ENCODE peak calls at places on chromosomes 4 and X, in nine cellular contexts. One of them, this sample, is unnamed.

GRCh38 chr4:170979736-170980135 is 833.5 kb upstream of the GALNTL6 start:
- DNase-seq in IMR-90: no peak
- DNase-seq in GM12892: no peak
- DNase-seq in uterus: peak
- DNase-seq in ovary: peak
- DNase-seq in A549: peak
- DNase-seq in lower leg skin: no peak
- DNase-seq in body of pancreas: no peak
- DNase-seq in transverse colon: no peak
- DNase-seq in this sample: no peak

GRCh38 chrX:54825716-54826428 is 18.3 kb downstream of the MAGED2 start:
- DNase-seq in IMR-90: peak
- DNase-seq in GM12892: no peak
- DNase-seq in uterus: no peak
- DNase-seq in ovary: no peak
- DNase-seq in A549: peak
- DNase-seq in lower leg skin: no peak
- DNase-seq in body of pancreas: no peak
- DNase-seq in transverse colon: no peak
- DNase-seq in this sample: no peak

GRCh38 chr4:69485130-69485529 is 10.6 kb downstream of the UGT2B4 start:
- DNase-seq in IMR-90: no peak
- DNase-seq in GM12892: no peak
- DNase-seq in uterus: no peak
- DNase-seq in ovary: no peak
- DNase-seq in A549: no peak
- DNase-seq in lower leg skin: no peak
- DNase-seq in body of pancreas: no peak
- DNase-seq in transverse colon: no peak
- DNase-seq in this sample: no peak

GRCh38 chr4:8546766-8547107 is 33.5 kb upstream of the GPR78 start:
- DNase-seq in IMR-90: no peak
- DNase-seq in GM12892: no peak
- DNase-seq in uterus: no peak
- DNase-seq in ovary: no peak
- DNase-seq in A549: no peak
- DNase-seq in lower leg skin: no peak
- DNase-seq in body of pancreas: no peak
- DNase-seq in transverse colon: no peak
- DNase-seq in this sample: no peak

GRCh38 chrX:140712413-140713173 is 3.0 kb downstream of the LINC00632 start:
- DNase-seq in IMR-90: peak
- DNase-seq in GM12892: no peak
- DNase-seq in uterus: no peak
- DNase-seq in ovary: peak
- DNase-seq in A549: peak
- DNase-seq in lower leg skin: peak
- DNase-seq in body of pancreas: peak
- DNase-seq in transverse colon: peak
- DNase-seq in this sample: peak

GRCh38 chrX:2497961-2498780 is 2.6 kb downstream of the DHRSX start:
- DNase-seq in IMR-90: peak
- DNase-seq in GM12892: no peak
- DNase-seq in uterus: no peak
- DNase-seq in ovary: no peak
- DNase-seq in A549: peak
- DNase-seq in lower leg skin: no peak
- DNase-seq in body of pancreas: peak
- DNase-seq in transverse colon: peak
- DNase-seq in this sample: no peak

GRCh38 chrX:79604364-79604763 is 237.2 kb upstream of the ITM2A start:
- DNase-seq in IMR-90: no peak
- DNase-seq in GM12892: no peak
- DNase-seq in uterus: no peak
- DNase-seq in ovary: no peak
- DNase-seq in A549: no peak
- DNase-seq in lower leg skin: no peak
- DNase-seq in body of pancreas: no peak
- DNase-seq in transverse colon: peak
- DNase-seq in this sample: no peak

GRCh38 chr4:56417396-56417795 is 18.0 kb downstream of the PPAT start:
- DNase-seq in IMR-90: no peak
- DNase-seq in GM12892: no peak
- DNase-seq in uterus: no peak
- DNase-seq in ovary: no peak
- DNase-seq in A549: no peak
- DNase-seq in lower leg skin: no peak
- DNase-seq in body of pancreas: no peak
- DNase-seq in transverse colon: no peak
- DNase-seq in this sample: no peak

GRCh38 chr4:186536285-186536684 is 19.1 kb downstream of the MTNR1A start:
- DNase-seq in IMR-90: no peak
- DNase-seq in GM12892: no peak
- DNase-seq in uterus: no peak
- DNase-seq in ovary: no peak
- DNase-seq in A549: peak
- DNase-seq in lower leg skin: no peak
- DNase-seq in body of pancreas: no peak
- DNase-seq in transverse colon: no peak
- DNase-seq in this sample: no peak

GRCh38 chr4:10095296-10095991 is 21.2 kb downstream of the WDR1 start:
- DNase-seq in IMR-90: no peak
- DNase-seq in GM12892: no peak
- DNase-seq in uterus: no peak
- DNase-seq in ovary: no peak
- DNase-seq in A549: no peak
- DNase-seq in lower leg skin: no peak
- DNase-seq in body of pancreas: no peak
- DNase-seq in transverse colon: no peak
- DNase-seq in this sample: no peak
- TF ChIP-seq POLR2A in IMR-90: no peak
- TF ChIP-seq POLR2A in GM12892: no peak
- TF ChIP-seq POLR2A in uterus: no peak
- TF ChIP-seq POLR2A in ovary: no peak
- TF ChIP-seq POLR2A in A549: no peak
- TF ChIP-seq POLR2A in lower leg skin: no peak
- TF ChIP-seq POLR2A in body of pancreas: no peak
- TF ChIP-seq POLR2A in transverse colon: no peak
- TF ChIP-seq POLR2A in this sample: no peak

DNA sequence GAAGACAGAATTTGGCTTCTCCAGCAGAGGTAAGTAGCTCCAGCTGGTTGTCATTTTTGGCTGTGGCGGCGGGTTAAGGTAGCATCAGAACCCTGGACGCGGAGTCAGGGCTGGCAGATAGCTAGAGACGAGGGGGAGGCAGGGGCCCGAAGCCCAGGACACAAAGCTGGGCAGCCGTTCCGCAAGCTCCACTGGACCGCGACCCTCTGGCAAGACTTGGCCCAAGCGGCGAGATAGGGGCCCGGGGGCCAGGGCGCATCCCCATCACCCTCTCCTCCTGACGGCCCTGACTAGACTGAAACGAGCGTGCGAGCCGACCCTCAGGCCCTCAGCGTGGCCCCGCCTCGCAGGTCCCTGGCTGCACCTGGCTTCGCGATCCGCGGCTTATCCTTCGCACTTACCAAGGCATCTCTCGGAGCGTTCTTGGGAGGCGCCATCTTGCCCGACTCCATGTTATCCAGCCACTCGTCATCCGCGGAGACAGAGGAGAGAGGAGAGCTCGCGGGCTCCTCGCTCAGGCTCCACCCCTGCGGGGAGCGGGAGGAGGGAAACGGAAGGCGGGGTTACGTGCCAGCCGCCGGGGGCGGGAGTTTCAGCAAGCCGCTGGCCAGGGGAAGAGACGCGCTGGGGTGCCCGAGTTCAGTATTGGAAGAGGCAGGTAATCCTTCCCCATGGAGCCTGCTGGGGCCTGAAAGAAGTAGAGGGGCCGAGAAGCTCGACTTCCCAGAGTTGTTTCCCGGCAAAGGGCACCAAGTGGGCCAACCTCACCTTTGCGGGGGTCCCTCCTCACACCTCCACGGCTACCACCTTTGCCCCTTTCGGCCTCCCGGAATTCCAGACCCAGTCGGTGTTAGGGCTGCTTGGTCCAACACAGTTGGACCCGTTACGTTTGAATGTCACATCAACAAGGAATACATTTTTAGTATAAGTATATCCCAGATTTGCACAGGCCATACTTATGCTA is at the start of gene TAF9B:
- DNase-seq in IMR-90: peak
- DNase-seq in GM12892: peak
- DNase-seq in uterus: peak
- DNase-seq in ovary: peak
- DNase-seq in A549: peak
- DNase-seq in lower leg skin: peak
- DNase-seq in body of pancreas: peak
- DNase-seq in transverse colon: peak
- DNase-seq in this sample: peak
- TF ChIP-seq POLR2A in IMR-90: no peak
- TF ChIP-seq POLR2A in GM12892: peak
- TF ChIP-seq POLR2A in uterus: peak
- TF ChIP-seq POLR2A in ovary: peak
- TF ChIP-seq POLR2A in A549: peak
- TF ChIP-seq POLR2A in lower leg skin: no peak
- TF ChIP-seq POLR2A in body of pancreas: peak
- TF ChIP-seq POLR2A in transverse colon: peak
- TF ChIP-seq POLR2A in this sample: peak

GRCh38 chrX:135914404-135914803 is 20.9 kb downstream of the SAGE1 start:
- DNase-seq in IMR-90: no peak
- DNase-seq in GM12892: no peak
- DNase-seq in uterus: no peak
- DNase-seq in ovary: no peak
- DNase-seq in A549: no peak
- DNase-seq in lower leg skin: no peak
- DNase-seq in body of pancreas: no peak
- DNase-seq in transverse colon: no peak
- DNase-seq in this sample: no peak
- TF ChIP-seq POLR2A in IMR-90: no peak
- TF ChIP-seq POLR2A in GM12892: no peak
- TF ChIP-seq POLR2A in uterus: no peak
- TF ChIP-seq POLR2A in ovary: no peak
- TF ChIP-seq POLR2A in A549: no peak
- TF ChIP-seq POLR2A in lower leg skin: no peak
- TF ChIP-seq POLR2A in body of pancreas: no peak
- TF ChIP-seq POLR2A in transverse colon: no peak
- TF ChIP-seq POLR2A in this sample: no peak

GRCh38 chr4:26346203-26346620 is 25.4 kb downstream of the RBPJ start:
- DNase-seq in IMR-90: no peak
- DNase-seq in GM12892: no peak
- DNase-seq in uterus: no peak
- DNase-seq in ovary: no peak
- DNase-seq in A549: no peak
- DNase-seq in lower leg skin: no peak
- DNase-seq in body of pancreas: peak
- DNase-seq in transverse colon: no peak
- DNase-seq in this sample: no peak
- TF ChIP-seq POLR2A in IMR-90: no peak
- TF ChIP-seq POLR2A in GM12892: no peak
- TF ChIP-seq POLR2A in uterus: no peak
- TF ChIP-seq POLR2A in ovary: no peak
- TF ChIP-seq POLR2A in A549: no peak
- TF ChIP-seq POLR2A in lower leg skin: no peak
- TF ChIP-seq POLR2A in body of pancreas: no peak
- TF ChIP-seq POLR2A in transverse colon: no peak
- TF ChIP-seq POLR2A in this sample: no peak

DNA sequence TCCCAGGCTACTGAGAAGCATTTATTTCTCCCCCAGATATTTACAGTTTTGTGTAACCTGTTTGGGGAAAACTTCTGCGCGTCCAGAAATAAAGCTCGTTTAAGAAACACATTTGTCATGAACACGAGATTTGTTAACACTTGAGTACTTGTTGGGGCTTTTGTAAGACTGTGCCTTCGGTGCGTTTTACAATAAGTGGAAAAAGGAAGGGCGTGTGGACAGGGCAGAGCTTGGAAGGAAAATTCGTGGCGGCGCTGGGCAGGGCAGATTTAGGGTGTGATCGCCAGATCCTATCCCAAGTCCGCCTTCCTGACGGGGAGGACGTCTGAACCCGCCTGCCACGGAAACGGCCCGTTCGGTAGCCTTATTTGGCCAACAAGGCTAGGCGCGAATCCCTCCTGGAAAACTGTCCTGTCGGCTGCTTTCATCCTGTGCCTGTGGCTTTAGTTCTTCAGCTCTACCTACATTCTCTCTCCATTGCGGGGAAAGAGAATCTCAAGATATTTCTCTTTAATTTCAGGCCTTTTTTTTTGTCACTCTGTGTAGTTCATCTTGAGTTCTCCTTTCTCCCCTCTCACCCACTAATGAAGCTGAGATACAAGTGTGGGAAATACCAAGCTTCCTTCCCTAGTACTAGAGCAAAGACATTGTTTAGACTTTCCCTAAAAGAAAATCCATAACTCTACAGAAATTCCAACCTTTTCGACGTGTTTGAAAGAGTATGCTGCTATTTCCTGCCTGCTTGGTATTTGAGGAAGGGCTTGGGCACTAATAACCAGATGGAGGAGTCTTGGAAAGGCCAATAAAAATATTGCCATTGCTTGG is 946 bp downstream of the PDLIM5 start:
- DNase-seq in IMR-90: peak
- DNase-seq in GM12892: no peak
- DNase-seq in uterus: peak
- DNase-seq in ovary: peak
- DNase-seq in A549: peak
- DNase-seq in lower leg skin: peak
- DNase-seq in body of pancreas: peak
- DNase-seq in transverse colon: peak
- DNase-seq in this sample: no peak
- TF ChIP-seq POLR2A in IMR-90: no peak
- TF ChIP-seq POLR2A in GM12892: no peak
- TF ChIP-seq POLR2A in uterus: peak
- TF ChIP-seq POLR2A in ovary: no peak
- TF ChIP-seq POLR2A in A549: no peak
- TF ChIP-seq POLR2A in lower leg skin: no peak
- TF ChIP-seq POLR2A in body of pancreas: peak
- TF ChIP-seq POLR2A in transverse colon: peak
- TF ChIP-seq POLR2A in this sample: no peak

DNA sequence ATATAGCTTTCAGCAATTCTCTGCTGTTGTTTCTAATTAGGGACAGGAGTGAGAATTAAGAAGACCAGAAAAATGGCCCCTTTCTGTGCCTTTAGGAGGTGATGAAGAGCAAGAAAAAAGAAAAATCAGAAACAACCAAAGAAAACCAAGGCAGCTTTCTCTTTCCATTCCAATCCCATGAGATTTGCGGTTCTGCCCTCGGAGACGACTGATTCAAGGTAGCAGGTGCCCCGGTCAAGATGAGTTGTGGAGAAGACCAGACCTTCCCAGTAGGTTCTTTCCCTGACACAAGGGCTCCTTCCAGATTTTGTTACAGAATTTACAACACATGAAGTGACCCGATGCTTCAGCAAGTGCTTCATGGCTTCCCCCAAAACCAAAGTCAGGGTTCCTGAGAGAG is 21.9 kb downstream of the TLR10 start:
- DNase-seq in IMR-90: no peak
- DNase-seq in GM12892: no peak
- DNase-seq in uterus: no peak
- DNase-seq in ovary: no peak
- DNase-seq in A549: no peak
- DNase-seq in lower leg skin: no peak
- DNase-seq in body of pancreas: no peak
- DNase-seq in transverse colon: no peak
- DNase-seq in this sample: no peak
- TF ChIP-seq POLR2A in IMR-90: no peak
- TF ChIP-seq POLR2A in GM12892: no peak
- TF ChIP-seq POLR2A in uterus: no peak
- TF ChIP-seq POLR2A in ovary: no peak
- TF ChIP-seq POLR2A in A549: no peak
- TF ChIP-seq POLR2A in lower leg skin: no peak
- TF ChIP-seq POLR2A in body of pancreas: no peak
- TF ChIP-seq POLR2A in transverse colon: no peak
- TF ChIP-seq POLR2A in this sample: no peak

This sample was measured in H54.